ENCODE peak calls at places on chromosomes 11 and 22, in eight cellular contexts. U is colonic mucosa, Y is cardiac fibroblast, A is astrocyte of the cerebellum, O is neural progenitor cell, N is breast epithelium, L is tibial artery, W is SK-N-SH. C is an unnamed sample.

GRCh38 chr11:72609045-72609444 is 65.2 kb downstream of the PDE2A start:
- DNase-seq in U (no peak), Y (peak), A (no peak), O (peak), N (no peak), L (no peak), W (no peak), C (no peak)

GRCh38 chr11:98130117-98130625 is 890.6 kb upstream of the CNTN5 start:
- DNase-seq in U (no peak), Y (no peak), A (no peak), O (no peak), N (no peak), L (no peak), W (no peak), C (no peak)

GRCh38 chr11:4926607-4927006 is 2.5 kb upstream of the OR51G1 start:
- DNase-seq in U (no peak), Y (peak), A (no peak), O (no peak), N (no peak), L (no peak), W (no peak), C (no peak)

GRCh38 chr11:62127941-62128770 is 4.3 kb downstream of the INCENP start:
- DNase-seq in U (no peak), Y (no peak), A (no peak), O (no peak), N (no peak), L (peak), W (no peak), C (no peak)

GRCh38 chr11:1645357-1645821 is 15.8 kb downstream of the KRTAP5-5 start:
- DNase-seq in U (no peak), Y (no peak), A (no peak), O (no peak), N (no peak), L (no peak), W (no peak), C (no peak)

GRCh38 chr11:124740277-124740882 is 638 bp downstream of the NRGN start:
- DNase-seq in U (no peak), Y (peak), A (no peak), O (peak), N (peak), L (no peak), W (peak), C (no peak)

GRCh38 chr11:12134239-12134590 is 23.8 kb downstream of the MICAL2 start:
- DNase-seq in U (no peak), Y (no peak), A (no peak), O (no peak), N (no peak), L (no peak), W (no peak), C (no peak)

GRCh38 chr11:119583585-119583984 is 145.4 kb downstream of the NECTIN1 start:
- DNase-seq in U (no peak), Y (no peak), A (no peak), O (no peak), N (no peak), L (no peak), W (no peak), C (no peak)

DNA sequence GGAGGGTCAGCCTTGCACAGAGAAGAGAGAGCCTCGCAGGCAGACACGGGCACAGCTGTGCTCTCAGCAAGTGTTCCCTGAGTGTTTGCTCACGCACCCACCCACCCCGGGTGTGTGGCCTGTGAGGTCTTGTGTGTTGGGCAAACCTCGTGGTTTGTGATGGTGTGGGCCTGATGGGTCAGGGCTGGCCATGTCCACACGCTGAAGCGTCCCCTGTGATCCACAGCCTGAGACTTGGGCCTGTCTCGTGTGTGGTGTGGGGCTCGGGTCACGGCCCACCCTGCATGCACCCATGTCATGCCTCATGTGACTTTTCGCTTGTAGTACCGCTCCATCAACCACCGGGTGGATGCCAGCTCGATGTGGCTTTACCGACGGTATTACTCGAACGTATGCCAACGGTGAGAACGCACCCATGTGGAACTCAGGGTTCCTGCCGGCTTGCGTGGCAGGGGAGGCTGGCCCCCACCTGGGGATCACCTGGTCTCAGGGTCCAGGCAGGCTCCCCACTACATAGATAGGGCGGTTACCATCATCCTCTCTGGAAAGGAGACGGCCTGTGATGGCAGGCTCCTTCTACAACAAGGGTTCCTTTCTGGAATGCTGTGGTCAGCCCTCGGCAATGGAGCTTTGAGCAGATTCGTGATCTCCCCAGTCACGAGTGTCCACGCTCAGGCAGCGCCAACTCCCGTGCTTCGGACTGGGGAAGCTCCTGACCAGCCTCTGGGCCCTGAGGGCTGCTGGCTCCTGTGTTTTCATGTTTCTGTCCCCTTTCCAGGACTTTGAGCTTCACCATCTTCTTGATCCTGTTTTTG is 5.9 kb downstream of the TPCN2 start:
- DNase-seq in U (no peak), Y (no peak), A (no peak), O (no peak), N (no peak), L (no peak), W (no peak), C (no peak)
- H3K4me3 ChIP-seq in U (no peak), Y (no peak), A (no peak), O (no peak), N (no peak), L (no peak), W (no peak), C (no peak)

GRCh38 chr22:23215294-23216204 is 35.2 kb downstream of the BCR start:
- DNase-seq in U (no peak), Y (no peak), A (no peak), O (no peak), N (no peak), L (no peak), W (no peak), C (no peak)
- H3K4me3 ChIP-seq in U (no peak), Y (no peak), A (no peak), O (no peak), N (no peak), L (no peak), W (no peak), C (no peak)

GRCh38 chr22:35628732-35629131 is 11.6 kb upstream of the MB start:
- DNase-seq in U (no peak), Y (no peak), A (no peak), O (no peak), N (no peak), L (no peak), W (no peak), C (no peak)

GRCh38 chr22:35630387-35630793 is 13.3 kb upstream of the MB start:
- DNase-seq in U (no peak), Y (peak), A (no peak), O (peak), N (no peak), L (no peak), W (no peak), C (no peak)

GRCh38 chr22:35630891-35631290 is 13.8 kb upstream of the MB start:
- DNase-seq in U (no peak), Y (no peak), A (no peak), O (no peak), N (no peak), L (peak), W (no peak), C (no peak)

GRCh38 chr22:35631597-35631996 is 14.5 kb upstream of the MB start:
- DNase-seq in U (peak), Y (peak), A (no peak), O (no peak), N (no peak), L (peak), W (peak), C (no peak)

DNA sequence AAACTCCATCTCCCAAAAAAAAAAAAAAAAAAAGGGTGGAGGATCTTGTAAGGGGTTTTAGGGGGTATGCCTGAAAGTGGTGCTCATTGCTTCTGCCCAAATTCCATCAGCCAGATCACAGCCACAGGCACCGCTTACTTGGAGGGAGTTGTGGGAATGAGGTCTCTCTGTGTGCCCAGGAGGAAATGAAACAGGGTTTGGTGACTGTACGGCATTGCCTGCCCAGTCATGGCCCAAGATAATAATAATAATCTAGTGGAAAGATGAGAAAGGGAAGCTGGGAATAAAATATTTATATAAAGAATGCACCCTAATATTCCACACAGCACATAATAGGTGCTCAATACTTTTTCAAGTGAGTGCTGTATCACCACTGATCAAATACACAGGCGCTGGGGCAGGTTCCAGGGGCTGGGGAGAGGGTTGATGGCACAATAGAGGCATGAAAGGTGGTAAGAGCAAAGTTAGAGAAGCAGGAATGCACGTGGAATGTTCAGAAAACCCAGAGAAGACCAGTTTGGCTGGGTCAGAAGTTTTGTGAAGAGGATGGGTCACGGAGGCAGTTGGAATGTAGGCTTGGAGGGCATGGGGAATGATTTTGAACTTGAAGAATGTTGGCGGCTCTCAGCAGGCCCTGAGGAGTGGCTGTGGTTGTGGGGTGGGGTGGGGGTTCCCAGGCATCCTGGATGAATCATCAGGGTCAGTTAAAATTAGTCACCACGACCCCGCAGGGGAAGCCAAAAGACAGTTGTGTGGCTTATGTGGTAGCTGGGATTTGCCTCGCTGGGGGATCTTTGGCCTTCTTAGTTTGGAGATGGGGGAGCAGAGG is 12.5 kb upstream of the MB start:
- DNase-seq in U (peak), Y (peak), A (peak), O (no peak), N (peak), L (peak), W (no peak), C (peak)
- H3K4me3 ChIP-seq in U (no peak), Y (no peak), A (no peak), O (no peak), N (no peak), L (no peak), W (peak), C (no peak)

GRCh38 chr11:19714093-19714386 is 1.4 kb downstream of the NAV2 start:
- DNase-seq in U (no peak), Y (peak), A (no peak), O (peak), N (no peak), L (peak), W (peak), C (no peak)
- H3K4me3 ChIP-seq in U (peak), Y (peak), A (peak), O (peak), N (peak), L (peak), W (peak), C (peak)

DNA sequence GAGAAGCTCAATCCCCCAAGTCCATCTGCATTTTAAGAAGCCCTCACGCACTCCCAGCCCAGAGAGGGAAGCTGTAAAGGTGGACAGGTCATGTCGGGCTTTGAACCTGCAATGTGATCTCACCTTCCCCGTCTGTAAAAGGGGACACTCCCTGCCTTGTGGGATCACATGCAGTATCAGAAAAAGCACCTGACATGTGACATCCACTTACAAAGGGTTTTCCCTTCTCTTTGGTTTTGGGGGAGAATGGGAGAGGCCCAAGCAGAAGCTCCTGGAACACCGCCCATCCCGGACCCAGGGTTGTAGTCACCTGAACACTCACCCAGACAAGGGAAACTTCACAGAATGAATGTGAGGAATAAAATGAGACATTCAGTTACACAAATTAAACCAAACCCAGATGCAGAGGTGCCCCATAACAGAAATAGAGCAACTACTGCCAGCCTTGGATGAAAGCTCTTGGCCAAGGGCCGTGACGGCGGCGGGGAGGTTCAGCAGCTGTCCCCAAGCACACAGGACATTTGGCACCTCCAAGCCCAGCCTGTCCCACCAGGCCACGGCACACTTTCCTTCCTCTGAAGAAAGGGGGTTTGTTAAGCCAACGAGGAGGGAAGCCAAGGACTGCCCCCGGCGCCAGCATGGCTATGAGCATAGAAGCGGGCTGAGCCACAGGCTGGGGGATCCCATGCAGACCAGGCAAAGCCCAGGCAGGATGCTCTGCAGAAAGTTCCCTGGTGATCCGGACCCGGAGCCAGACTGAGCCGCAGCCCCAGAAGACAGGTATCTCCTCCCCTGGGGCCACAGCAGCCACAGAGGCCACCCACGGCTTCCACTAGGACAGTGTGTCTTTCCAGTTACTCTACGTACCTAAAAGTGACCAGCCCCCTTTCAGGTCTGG is 3.8 kb downstream of the BID start:
- DNase-seq in U (no peak), Y (no peak), A (no peak), O (no peak), N (no peak), L (no peak), W (no peak), C (no peak)
- H3K4me3 ChIP-seq in U (no peak), Y (no peak), A (no peak), O (no peak), N (no peak), L (no peak), W (no peak), C (no peak)

GRCh38 chr11:23765862-23766261 is 731.0 kb upstream of the LUZP2 start:
- DNase-seq in U (no peak), Y (peak), A (no peak), O (no peak), N (no peak), L (no peak), W (no peak), C (no peak)
- H3K4me3 ChIP-seq in U (no peak), Y (no peak), A (no peak), O (no peak), N (no peak), L (no peak), W (no peak), C (no peak)

GRCh38 chr11:64355078-64355940 is 3.7 kb upstream of the RPS6KA4 start:
- DNase-seq in U (peak), Y (peak), A (peak), O (peak), N (peak), L (peak), W (peak), C (peak)
- H3K4me3 ChIP-seq in U (peak), Y (peak), A (peak), O (no peak), N (peak), L (peak), W (peak), C (no peak)